ENCODE peak calls at places on chromosome 20, in seven cellular contexts. V is heart left ventricle; Q is HL-60; H is tibial artery; L is fibroblast of lung; F is psoas muscle; S is effector memory CD4-positive, alpha-beta T cell. K is an unnamed sample.
A peak's percentile ranks its signal among the peaks of the same experiment; 100 is the strongest.

GRCh38 chr20:15703171-15703911 is 869.9 kb downstream of the KIF16B start:
- DNase-seq in V (no peak), Q (no peak), H (no peak), L (peak; percentile 66), F (no peak), S (no peak), K (no peak)

GRCh38 chr20:35232575-35232974 is 6.1 kb downstream of the MMP24 start:
- DNase-seq in V (no peak), Q (no peak), H (no peak), L (peak; percentile 92), F (no peak), S (no peak), K (no peak)

GRCh38 chr20:1010659-1011058 is 8.5 kb upstream of the RSPO4 start:
- DNase-seq in V (no peak), Q (no peak), H (no peak), L (no peak), F (no peak), S (no peak), K (no peak)

GRCh38 chr20:43915209-43916072 is 789 bp downstream of the TOX2 start:
- DNase-seq in V (no peak), Q (no peak), H (peak; percentile 63), L (peak; percentile 53), F (no peak), S (peak; percentile 37), K (no peak)

GRCh38 chr20:37828584-37829527 is 74.1 kb upstream of the VSTM2L start:
- DNase-seq in V (no peak), Q (no peak), H (no peak), L (no peak), F (no peak), S (no peak), K (no peak)

GRCh38 chr20:51497542-51498467 is 44.7 kb downstream of the NFATC2 start:
- DNase-seq in V (peak; percentile 50), Q (peak; percentile 33), H (no peak), L (peak; percentile 60), F (peak; percentile 32), S (peak; percentile 47), K (no peak)

GRCh38 chr20:54472607-54473006 is 2.8 kb upstream of the DOK5 start:
- DNase-seq in V (no peak), Q (no peak), H (no peak), L (no peak), F (no peak), S (no peak), K (no peak)

GRCh38 chr20:17610566-17611289 is 40.9 kb downstream of the DSTN start:
- DNase-seq in V (peak; percentile 39), Q (no peak), H (peak; percentile 65), L (peak; percentile 19), F (no peak), S (peak; percentile 31), K (no peak)

DNA sequence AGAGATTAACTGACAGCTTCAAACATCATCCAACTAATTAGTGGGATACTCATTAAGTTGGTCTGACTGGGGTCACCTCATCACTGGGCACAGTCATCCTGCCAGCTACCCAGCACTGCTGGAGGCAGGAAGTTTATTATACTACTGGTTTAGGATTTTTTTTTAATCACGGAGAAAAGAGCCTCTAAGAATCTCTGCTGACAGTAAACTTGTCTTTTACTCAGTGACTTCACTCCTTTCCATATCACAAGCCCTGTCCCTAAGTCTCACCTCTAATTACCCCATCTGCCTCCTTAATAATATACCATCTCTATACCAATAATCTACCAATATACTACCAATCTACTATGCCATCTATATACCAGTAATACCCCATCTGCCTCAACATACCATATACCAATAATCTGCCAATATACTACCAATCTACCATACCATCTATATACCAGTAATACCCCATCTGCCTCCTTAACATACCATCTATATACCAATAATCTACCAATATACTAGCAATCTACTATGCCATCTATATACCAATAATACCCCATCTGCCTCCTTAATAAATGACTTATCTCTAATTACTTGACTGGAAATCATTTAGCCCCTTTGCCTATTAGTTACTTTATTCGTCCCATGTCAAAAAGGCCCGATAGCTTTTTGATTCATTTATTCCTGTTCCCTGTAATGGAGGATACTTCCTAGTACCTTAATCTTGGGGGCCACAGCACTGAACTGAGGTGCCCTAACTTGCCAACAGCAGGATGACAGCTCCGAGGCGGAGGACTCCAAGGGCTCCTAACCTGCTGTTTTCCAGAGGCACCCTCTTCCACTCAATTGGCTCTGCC is 5.0 kb downstream of the ATP5F1E start:
- DNase-seq in V (no peak), Q (no peak), H (no peak), L (no peak), F (no peak), S (no peak), K (no peak)
- H3K4me3 ChIP-seq in V (no peak overlapping the region), Q (no peak overlapping the region), H (no peak overlapping the region), L (no peak overlapping the region), F (no peak overlapping the region), S (no peak overlapping the region), K (no peak overlapping the region)

GRCh38 chr20:20210327-20210726 is 157.6 kb upstream of the INSM1 start:
- DNase-seq in V (no peak), Q (no peak), H (no peak), L (no peak), F (no peak), S (no peak), K (no peak)

GRCh38 chr20:20211274-20211987 is 156.5 kb upstream of the INSM1 start:
- DNase-seq in V (no peak), Q (no peak), H (no peak), L (no peak), F (no peak), S (no peak), K (no peak)

GRCh38 chr20:20207872-20208271 is 155.5 kb downstream of the CFAP61 start:
- DNase-seq in V (no peak), Q (no peak), H (no peak), L (no peak), F (no peak), S (no peak), K (no peak)

GRCh38 chr20:20210943-20211273 is 157.0 kb upstream of the INSM1 start:
- DNase-seq in V (no peak), Q (no peak), H (no peak), L (no peak), F (no peak), S (no peak), K (no peak)

GRCh38 chr20:20209684-20210083 is 157.4 kb downstream of the CFAP61 start:
- DNase-seq in V (no peak), Q (no peak), H (no peak), L (no peak), F (no peak), S (no peak), K (no peak)
- H3K27ac ChIP-seq in V (peak overlapping the region; percentile 64), Q (no peak overlapping the region), H (no peak overlapping the region), L (no peak overlapping the region), F (no peak overlapping the region), S (no peak overlapping the region), K (no peak overlapping the region)

DNA sequence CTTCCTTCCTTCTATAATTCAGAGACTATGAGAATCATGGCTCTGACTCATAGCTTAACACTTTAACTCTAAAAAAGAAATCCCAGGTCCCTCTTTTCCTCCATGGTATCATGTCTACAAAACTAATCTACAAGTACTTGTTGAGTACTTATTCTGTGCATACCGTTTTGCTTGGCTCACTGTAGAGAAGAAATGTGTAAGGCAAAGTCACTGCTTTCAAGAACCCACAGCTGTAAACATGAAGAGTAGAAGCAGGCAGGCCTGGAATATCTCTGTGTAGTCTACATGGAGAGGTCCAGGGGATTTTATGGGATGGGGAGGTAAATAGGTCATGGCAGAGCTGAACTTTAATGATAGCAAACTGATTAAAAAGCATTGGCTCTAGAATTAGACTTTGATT is 13.8 kb downstream of the SPINT3 start:
- DNase-seq in V (no peak), Q (no peak), H (no peak), L (peak; percentile 1), F (no peak), S (no peak), K (no peak)
- H3K27me3 ChIP-seq in V (peaks cover 24% of the 10 kb centered on the region), Q (peaks cover 5% of the 10 kb centered on the region), H (no peaks in the 10 kb centered on the region), L (no peaks in the 10 kb centered on the region), F (no peaks in the 10 kb centered on the region), S (peaks cover 10% of the 10 kb centered on the region), K (no peaks in the 10 kb centered on the region)

GRCh38 chr20:47915495-47915894 is 130.2 kb upstream of the SULF2 start:
- DNase-seq in V (no peak), Q (no peak), H (no peak), L (no peak), F (no peak), S (no peak), K (no peak)

GRCh38 chr20:47921306-47922279 is 136.3 kb upstream of the SULF2 start:
- DNase-seq in V (no peak), Q (no peak), H (no peak), L (peak; percentile 36), F (no peak), S (no peak), K (no peak)

GRCh38 chr20:47922280-47922675 is 137.0 kb upstream of the SULF2 start:
- DNase-seq in V (no peak), Q (no peak), H (no peak), L (peak; percentile 72), F (no peak), S (no peak), K (no peak)

DNA sequence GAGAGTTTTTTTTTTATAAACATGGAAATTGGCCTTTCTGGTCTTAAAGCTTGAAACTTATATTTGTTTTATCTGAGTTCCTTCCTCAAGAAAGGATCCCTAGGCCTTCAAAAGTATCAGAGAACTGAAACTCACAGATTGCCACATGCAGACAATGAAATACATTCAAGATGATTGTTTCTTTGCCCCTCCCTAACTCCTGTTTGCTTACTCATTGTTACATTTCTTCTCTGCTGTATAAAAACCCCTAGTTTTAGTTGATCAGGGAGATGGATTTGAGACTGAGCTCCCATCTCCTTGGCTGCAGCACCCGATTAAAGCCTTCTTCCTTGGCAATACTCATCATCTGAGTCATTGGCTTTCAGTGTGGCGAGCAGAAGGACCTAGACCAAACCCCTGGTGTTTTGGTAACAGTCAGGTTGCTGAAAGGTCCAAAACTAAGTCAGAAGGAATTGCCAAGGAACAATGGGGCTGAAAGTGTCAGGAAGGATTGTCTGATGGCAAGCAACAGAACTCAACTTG is 132.3 kb upstream of the SULF2 start:
- DNase-seq in V (no peak), Q (no peak), H (no peak), L (no peak), F (no peak), S (no peak), K (no peak)
- H3K4me3 ChIP-seq in V (no peak overlapping the region), Q (no peak overlapping the region), H (no peak overlapping the region), L (no peak overlapping the region), F (no peak overlapping the region), S (no peak overlapping the region), K (no peak overlapping the region)

DNA sequence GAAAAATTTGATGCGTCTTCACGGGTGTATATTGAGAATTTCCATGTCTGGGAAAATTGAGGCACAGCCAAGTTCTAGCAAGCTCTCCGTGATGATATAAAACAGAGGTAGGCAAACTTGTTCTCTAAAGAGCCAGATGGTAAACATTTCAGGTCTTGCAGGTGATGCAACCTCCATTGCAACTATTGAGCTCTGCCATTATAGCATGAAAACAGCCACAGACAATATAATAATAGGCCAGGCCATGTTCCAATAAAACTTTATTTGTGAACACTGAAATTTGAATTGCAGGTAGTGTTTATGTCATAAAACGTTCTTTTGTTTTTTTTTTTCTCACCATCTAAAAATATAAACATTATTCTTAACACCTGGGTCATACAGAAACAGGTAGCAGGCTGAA is 168.2 kb downstream of the ZNF217 start:
- DNase-seq in V (no peak), Q (no peak), H (no peak), L (no peak), F (no peak), S (no peak), K (no peak)
- H3K27ac ChIP-seq in V (no peak overlapping the region), Q (no peak overlapping the region), H (no peak overlapping the region), L (no peak overlapping the region), F (no peak overlapping the region), S (no peak overlapping the region), K (no peak overlapping the region)

K was measured in dorsolateral prefrontal cortex.